ENCODE peak calls at places on chromosomes 13 and 19, in five cellular contexts. H is A549, F is K562, P is GM12878, E is HepG2. Q is an unnamed sample.
A peak's percentile ranks its signal among the peaks of the same experiment; 100 is the strongest.

GRCh38 chr19:7657047-7657779 is 11.6 kb upstream of the RETN start:
- DNase-seq in H (no peak), F (no peak), P (no peak), E (no peak), Q (no peak)

GRCh38 chr19:28889941-28890645 is 322.9 kb downstream of the UQCRFS1 start:
- DNase-seq in H (peak; percentile 11), F (no peak), P (no peak), E (no peak), Q (no peak)

GRCh38 chr13:98838776-98839175 is 86.3 kb upstream of the SLC15A1 start:
- DNase-seq in H (no peak), F (no peak), P (no peak), E (no peak), Q (no peak)

GRCh38 chr13:46035066-46035465 is 17.5 kb downstream of the ZC3H13 start:
- DNase-seq in H (no peak), F (no peak), P (no peak), E (no peak), Q (no peak)

GRCh38 chr13:109773276-109773675 is 13.1 kb downstream of the IRS2 start:
- DNase-seq in H (peak; percentile 50), F (peak; percentile 60), P (no peak), E (no peak), Q (no peak)

GRCh38 chr13:35797946-35798345 is 321.5 kb upstream of the MAB21L1 start:
- DNase-seq in H (no peak), F (no peak), P (no peak), E (no peak), Q (no peak)

GRCh38 chr19:41588497-41589209 is 12.7 kb downstream of the CEACAM21 start:
- DNase-seq in H (peak; percentile 44), F (peak; percentile 43), P (no peak), E (peak; percentile 15), Q (peak; percentile 65)

GRCh38 chr19:47419037-47419783 is at the start of gene MEIS3:
- DNase-seq in H (peak; percentile 55), F (no peak), P (no peak), E (no peak), Q (peak; percentile 43)

GRCh38 chr19:12994701-12995595 is at the start of gene NFIX:
- DNase-seq in H (no peak), F (peak; percentile 75), P (no peak), E (peak; percentile 24), Q (peak; percentile 60)

GRCh38 chr13:97280478-97280877 is 58.3 kb downstream of the MBNL2 start:
- DNase-seq in H (no peak), F (no peak), P (no peak), E (no peak), Q (no peak)

GRCh38 chr19:40565355-40565754 is 11.3 kb upstream of the SHKBP1 start:
- DNase-seq in H (no peak), F (no peak), P (no peak), E (no peak), Q (no peak)

GRCh38 chr13:98504371-98504963 is 72.4 kb downstream of the STK24 start:
- DNase-seq in H (no peak), F (no peak), P (peak; percentile 56), E (no peak), Q (no peak)

GRCh38 chr13:98965325-98965724 is 12.5 kb downstream of the DOCK9 start:
- DNase-seq in H (no peak), F (no peak), P (no peak), E (no peak), Q (no peak)

GRCh38 chr19:51688665-51689571 is 4.2 kb upstream of the SPACA6 start:
- DNase-seq in H (peak; percentile 95), F (peak; percentile 87), P (no peak), E (peak; percentile 61), Q (peak; percentile 83)

GRCh38 chr19:10761443-10762242 is 43.8 kb downstream of the DNM2 start:
- DNase-seq in H (no peak), F (no peak), P (no peak), E (no peak), Q (peak; percentile 70)

GRCh38 chr19:28563964-28564914 is 648.7 kb downstream of the UQCRFS1 start:
- DNase-seq in H (no peak), F (no peak), P (no peak), E (no peak), Q (no peak)

GRCh38 chr13:46675016-46675415 is 121.9 kb downstream of the ESD start:
- DNase-seq in H (no peak), F (no peak), P (no peak), E (no peak), Q (no peak)

GRCh38 chr13:49858183-49858856 is 65.8 kb upstream of the KPNA3 start:
- DNase-seq in H (peak; percentile 93), F (no peak), P (no peak), E (peak; percentile 95), Q (no peak)

GRCh38 chr13:102220681-102221228 is 181.1 kb downstream of the FGF14 start:
- DNase-seq in H (no peak), F (no peak), P (no peak), E (no peak), Q (no peak)

GRCh38 chr13:49986471-49986870 is 10.4 kb upstream of the TRIM13 start:
- DNase-seq in H (no peak), F (no peak), P (no peak), E (no peak), Q (no peak)

GRCh38 chr13:46961719-46962118 is 64.9 kb upstream of the HTR2A start:
- DNase-seq in H (no peak), F (peak; percentile 2), P (peak; percentile 86), E (no peak), Q (no peak)

GRCh38 chr13:114110091-114110829 is 22.2 kb downstream of the RASA3 start:
- DNase-seq in H (peak; percentile 13), F (no peak), P (no peak), E (no peak), Q (peak; percentile 50)

GRCh38 chr13:100608906-100609305 is 20.3 kb upstream of the GGACT start:
- DNase-seq in H (no peak), F (peak; percentile 75), P (peak; percentile 17), E (no peak), Q (no peak)

GRCh38 chr13:39777527-39778061 is 122.1 kb downstream of the COG6 start:
- DNase-seq in H (peak; percentile 58), F (peak; percentile 1), P (no peak), E (no peak), Q (peak; percentile 39)

GRCh38 chr19:10418281-10419199 is 1.8 kb upstream of the PDE4A start:
- DNase-seq in H (peak; percentile 56), F (peak; percentile 77), P (no peak), E (no peak), Q (peak; percentile 57)

GRCh38 chr13:73998631-73999030 is 135.6 kb downstream of the KLF12 start:
- DNase-seq in H (no peak), F (no peak), P (no peak), E (no peak), Q (no peak)

GRCh38 chr19:8342684-8343482 is at the start of gene KANK3:
- DNase-seq in H (peak; percentile 97), F (peak; percentile 98), P (peak; percentile 55), E (peak; percentile 90), Q (peak; percentile 100)

GRCh38 chr13:25069236-25069635 is 26.7 kb upstream of the PABPC3 start:
- DNase-seq in H (no peak), F (no peak), P (no peak), E (no peak), Q (no peak)

GRCh38 chr19:42032428-42032827 is 37.6 kb downstream of the GRIK5 start:
- DNase-seq in H (no peak), F (no peak), P (no peak), E (no peak), Q (peak; percentile 87)

GRCh38 chr19:4456843-4457653 is 546 bp downstream of the UBXN6 start:
- DNase-seq in H (no peak), F (peak; percentile 71), P (no peak), E (no peak), Q (peak; percentile 85)

GRCh38 chr19:12773571-12773970 is 1.8 kb downstream of the HOOK2 start:
- DNase-seq in H (peak; percentile 44), F (no peak), P (no peak), E (no peak), Q (no peak)

DNA sequence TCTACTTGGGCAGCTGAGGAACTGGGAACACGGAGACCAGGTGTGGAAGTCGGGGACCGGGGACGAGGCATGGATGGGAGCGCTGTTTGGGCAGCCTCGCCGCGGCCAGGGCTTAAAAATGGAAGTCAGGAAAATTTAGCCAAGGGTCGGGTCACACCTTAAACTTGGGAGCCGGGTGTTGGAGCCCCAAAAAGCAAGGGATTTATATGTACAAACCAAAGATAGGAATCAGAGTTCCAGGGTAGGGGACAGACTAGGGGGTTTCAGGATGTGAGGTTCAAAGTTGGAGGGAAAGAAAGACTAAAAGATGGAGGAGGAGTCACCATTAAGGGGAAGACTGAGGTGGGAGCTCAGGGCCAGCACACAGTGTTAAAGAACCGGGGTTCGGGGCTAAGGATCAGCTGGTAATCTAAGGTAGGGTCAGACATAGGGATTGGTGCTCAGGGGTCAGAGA is 530 bp downstream of the FOXA3 start:
- DNase-seq in H (no peak), F (no peak), P (no peak), E (no peak), Q (no peak)
- H3K4me3 ChIP-seq in H (peak overlapping the region; percentile 71), F (peak overlapping the region; percentile 95), P (no peak overlapping the region), E (peak overlapping the region; percentile 97), Q (peak overlapping the region; percentile 63)

GRCh38 chr19:45547965-45548609 is 36.5 kb downstream of the OPA3 start:
- DNase-seq in H (peak; percentile 93), F (no peak), P (no peak), E (no peak), Q (no peak)
- H3K4me2 ChIP-seq in H (peak overlapping the region; percentile 50), F (no peak overlapping the region), P (no peak overlapping the region), E (no peak overlapping the region), Q (no peak overlapping the region)

DNA sequence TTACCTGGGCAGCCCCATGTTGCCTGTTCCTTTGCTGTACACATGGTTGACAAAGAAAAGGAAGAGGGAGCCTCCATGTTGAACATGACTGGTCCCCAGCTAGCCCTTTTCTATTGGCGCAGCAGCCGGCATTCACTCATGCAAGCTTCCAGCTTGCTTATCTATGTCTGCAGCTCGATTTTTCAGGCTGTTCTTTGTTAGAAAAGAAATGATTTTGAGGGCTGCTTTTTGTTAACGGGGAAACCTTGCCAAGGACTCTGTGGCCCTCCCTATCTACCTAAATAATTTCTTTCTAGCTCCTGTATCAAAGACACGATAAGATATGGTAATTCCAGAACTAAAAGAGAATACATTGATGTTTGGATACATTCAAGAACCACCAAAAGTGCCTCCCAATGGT is 20.4 kb upstream of the ADGRE2 start:
- DNase-seq in H (no peak), F (peak; percentile 17), P (no peak), E (no peak), Q (no peak)
- TF ChIP-seq JUNB in H (no peak), F (no peak), P (no peak), E (no peak), Q (no peak)

DNA sequence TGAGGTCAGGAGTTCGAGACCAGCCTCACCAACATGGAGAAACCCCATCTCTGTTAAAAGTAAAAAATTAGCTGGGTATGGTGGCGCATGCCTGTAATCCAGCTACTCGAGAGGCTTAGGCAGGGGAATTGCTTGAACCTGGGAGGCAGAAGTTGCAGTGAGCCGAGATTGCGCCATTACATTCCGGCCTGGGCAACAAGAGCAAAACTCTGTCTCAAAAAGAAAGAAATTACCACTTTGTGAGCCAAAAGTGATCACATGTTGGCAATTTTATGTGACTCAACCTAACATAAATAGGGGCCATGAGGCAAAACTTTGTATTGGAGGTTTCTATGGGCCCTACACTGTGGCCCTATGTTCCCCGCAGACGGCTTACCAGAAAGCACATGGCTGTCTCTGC is 72.2 kb downstream of the MAP4K1 start:
- DNase-seq in H (no peak), F (no peak), P (no peak), E (no peak), Q (no peak)
- H3K4me3 ChIP-seq in H (no peak overlapping the region), F (no peak overlapping the region), P (no peak overlapping the region), E (no peak overlapping the region), Q (no peak overlapping the region)

Q was measured in GM23338.